ENCODE peak calls at places on chromosomes 7 and 10, in seven cellular contexts. G is amniotic epithelial cell, R is IMR-90, O is HCT116, W is right cardiac atrium, I is B cell, N is left colon. A is an unnamed sample.

GRCh38 chr7:129781128-129781855 is 169.8 kb downstream of the NRF1 start:
- DNase-seq in G (no peak), R (no peak), O (peak), W (no peak), I (no peak), N (no peak), A (no peak)

GRCh38 chr7:151232272-151233110 is at the start of gene CHPF2:
- DNase-seq in G (peak), R (peak), O (peak), W (peak), I (peak), N (peak), A (peak)

GRCh38 chr10:87590705-87591588 is 68.7 kb upstream of the PAPSS2 start:
- DNase-seq in G (peak), R (peak), O (no peak), W (no peak), I (no peak), N (no peak), A (no peak)

GRCh38 chr7:22723642-22724041 is 3.4 kb upstream of the IL6 start:
- DNase-seq in G (peak), R (no peak), O (no peak), W (peak), I (no peak), N (no peak), A (no peak)

GRCh38 chr7:123041085-123041484 is 45.6 kb upstream of the TAS2R16 start:
- DNase-seq in G (peak), R (no peak), O (no peak), W (no peak), I (no peak), N (no peak), A (no peak)

GRCh38 chr10:49761789-49762565 is at the start of gene OGDHL:
- DNase-seq in G (peak), R (peak), O (peak), W (peak), I (no peak), N (peak), A (peak)

GRCh38 chr7:44398506-44398905 is 73.1 kb upstream of the CAMK2B start:
- DNase-seq in G (no peak), R (no peak), O (no peak), W (peak), I (peak), N (no peak), A (no peak)

GRCh38 chr7:129845178-129845971 is 107.4 kb downstream of the UBE2H start:
- DNase-seq in G (peak), R (peak), O (peak), W (no peak), I (no peak), N (no peak), A (no peak)

GRCh38 chr10:9863559-9864121 is 1154.0 kb upstream of the CELF2 start:
- DNase-seq in G (no peak), R (no peak), O (no peak), W (no peak), I (no peak), N (no peak), A (no peak)

GRCh38 chr7:136018104-136018503 is 40.9 kb upstream of the MTPN start:
- DNase-seq in G (peak), R (peak), O (no peak), W (no peak), I (no peak), N (no peak), A (no peak)

GRCh38 chr10:116978906-116979305 is 26.1 kb downstream of the SHTN1 start:
- DNase-seq in G (no peak), R (no peak), O (no peak), W (no peak), I (no peak), N (no peak), A (no peak)

GRCh38 chr10:126646101-126646500 is 24.4 kb downstream of the C10orf90 start:
- DNase-seq in G (no peak), R (peak), O (no peak), W (no peak), I (no peak), N (no peak), A (no peak)

GRCh38 chr7:106119719-106120118 is 7.6 kb upstream of the SYPL1 start:
- DNase-seq in G (no peak), R (no peak), O (no peak), W (no peak), I (no peak), N (no peak), A (no peak)

GRCh38 chr7:73437091-73437490 is 3.5 kb downstream of the FZD9 start:
- DNase-seq in G (no peak), R (no peak), O (no peak), W (no peak), I (no peak), N (peak), A (no peak)

GRCh38 chr10:43057831-43058340 is 19.0 kb upstream of the RET start:
- DNase-seq in G (no peak), R (no peak), O (no peak), W (no peak), I (no peak), N (no peak), A (no peak)

GRCh38 chr10:6657669-6658068 is 77.6 kb upstream of the PRKCQ start:
- DNase-seq in G (no peak), R (no peak), O (no peak), W (no peak), I (no peak), N (no peak), A (no peak)

GRCh38 chr7:74299401-74299800 is 10.2 kb downstream of the CLIP2 start:
- DNase-seq in G (no peak), R (no peak), O (no peak), W (no peak), I (no peak), N (no peak), A (no peak)

GRCh38 chr10:62851449-62851848 is 35.3 kb upstream of the EGR2 start:
- DNase-seq in G (no peak), R (peak), O (peak), W (no peak), I (no peak), N (no peak), A (no peak)

GRCh38 chr7:127252736-127253288 is at the start of gene GRM8:
- DNase-seq in G (peak), R (peak), O (no peak), W (peak), I (no peak), N (peak), A (no peak)

GRCh38 chr7:66250711-66251110 is 45.6 kb downstream of the TPST1 start:
- DNase-seq in G (peak), R (peak), O (no peak), W (no peak), I (no peak), N (no peak), A (no peak)

GRCh38 chr7:13067036-13067435 is 379.6 kb downstream of the ARL4A start:
- DNase-seq in G (no peak), R (no peak), O (no peak), W (no peak), I (no peak), N (no peak), A (no peak)

GRCh38 chr10:80497187-80498038 is 40.3 kb upstream of the SH2D4B start:
- DNase-seq in G (peak), R (peak), O (no peak), W (peak), I (no peak), N (peak), A (no peak)

GRCh38 chr7:40316176-40316575 is 181.4 kb downstream of the SUGCT start:
- DNase-seq in G (peak), R (peak), O (no peak), W (no peak), I (no peak), N (no peak), A (no peak)

GRCh38 chr7:129955993-129956543 is 3.3 kb upstream of the UBE2H start:
- DNase-seq in G (no peak), R (no peak), O (no peak), W (no peak), I (no peak), N (no peak), A (no peak)

GRCh38 chr10:35307297-35307696 is 29.0 kb upstream of the CCNY start:
- DNase-seq in G (peak), R (peak), O (no peak), W (no peak), I (no peak), N (no peak), A (no peak)

GRCh38 chr7:107501593-107501992 is 31.7 kb downstream of the GPR22 start:
- DNase-seq in G (peak), R (peak), O (peak), W (no peak), I (no peak), N (peak), A (no peak)

GRCh38 chr7:127387974-127388373 is 4.5 kb downstream of the ZNF800 start:
- DNase-seq in G (peak), R (no peak), O (no peak), W (no peak), I (no peak), N (no peak), A (no peak)

GRCh38 chr7:240887-241421 is 48.6 kb downstream of the FAM20C start:
- DNase-seq in G (no peak), R (no peak), O (no peak), W (no peak), I (no peak), N (no peak), A (no peak)

GRCh38 chr7:99127636-99128035 is 16.3 kb downstream of the SMURF1 start:
- DNase-seq in G (no peak), R (peak), O (no peak), W (no peak), I (no peak), N (no peak), A (no peak)

GRCh38 chr7:156473476-156474240 is 166.9 kb upstream of the RNF32 start:
- DNase-seq in G (no peak), R (peak), O (peak), W (peak), I (no peak), N (peak), A (peak)

GRCh38 chr7:151007469-151007898 is 16.7 kb downstream of the NOS3 start:
- DNase-seq in G (no peak), R (no peak), O (no peak), W (peak), I (no peak), N (no peak), A (no peak)

GRCh38 chr10:124044143-124044862 is 49.1 kb downstream of the CHST15 start:
- DNase-seq in G (no peak), R (no peak), O (no peak), W (no peak), I (no peak), N (peak), A (no peak)

GRCh38 chr10:73228247-73228646 is 18.8 kb downstream of the DNAJC9 start:
- DNase-seq in G (peak), R (peak), O (no peak), W (no peak), I (no peak), N (no peak), A (no peak)

GRCh38 chr10:131928248-131929095 is 27.7 kb downstream of the PPP2R2D start:
- DNase-seq in G (no peak), R (peak), O (no peak), W (no peak), I (no peak), N (no peak), A (no peak)

GRCh38 chr10:124387078-124387874 is 31.4 kb downstream of the OAT start:
- DNase-seq in G (no peak), R (no peak), O (no peak), W (no peak), I (no peak), N (no peak), A (no peak)

GRCh38 chr7:18495412-18496335 is at the start of gene HDAC9:
- DNase-seq in G (peak), R (peak), O (no peak), W (no peak), I (peak), N (peak), A (no peak)

GRCh38 chr10:98536551-98536950 is 89.8 kb upstream of the HPS1 start:
- DNase-seq in G (peak), R (peak), O (no peak), W (no peak), I (no peak), N (peak), A (peak)

A was measured in mucosa of gallbladder.